ENCODE peak calls at places on chromosomes 11 and 22, in six cellular contexts. One of them, this sample, is unnamed. For H3K4me1, the result is how much of the 10 kb centered on the place peaks cover.

GRCh38 chr11:118892515-118892914 is 8.8 kb downstream of the CXCR5 start:
- DNase-seq in A549: no peak
- DNase-seq in transverse colon: peak
- DNase-seq in thoracic aorta: no peak
- DNase-seq in H9: no peak
- DNase-seq in Karpas-422: no peak
- DNase-seq in this sample: no peak

GRCh38 chr22:19706661-19707151 is 7.6 kb upstream of the SEPTIN5 start:
- DNase-seq in A549: no peak
- DNase-seq in transverse colon: no peak
- DNase-seq in thoracic aorta: no peak
- DNase-seq in H9: no peak
- DNase-seq in Karpas-422: no peak
- DNase-seq in this sample: no peak

GRCh38 chr22:28316014-28316413 is 363.6 kb downstream of the TTC28 start:
- DNase-seq in A549: no peak
- DNase-seq in transverse colon: no peak
- DNase-seq in thoracic aorta: no peak
- DNase-seq in H9: peak
- DNase-seq in Karpas-422: no peak
- DNase-seq in this sample: no peak

GRCh38 chr11:22341582-22341919 is 3.4 kb downstream of the SLC17A6 start:
- DNase-seq in A549: no peak
- DNase-seq in transverse colon: no peak
- DNase-seq in thoracic aorta: no peak
- DNase-seq in H9: peak
- DNase-seq in Karpas-422: no peak
- DNase-seq in this sample: no peak

GRCh38 chr11:31160504-31161422 is 208.8 kb downstream of the DCDC1 start:
- DNase-seq in A549: no peak
- DNase-seq in transverse colon: no peak
- DNase-seq in thoracic aorta: no peak
- DNase-seq in H9: no peak
- DNase-seq in Karpas-422: peak
- DNase-seq in this sample: no peak

GRCh38 chr11:120929664-120930154 is 94.2 kb upstream of the TBCEL start:
- DNase-seq in A549: peak
- DNase-seq in transverse colon: peak
- DNase-seq in thoracic aorta: no peak
- DNase-seq in H9: peak
- DNase-seq in Karpas-422: peak
- DNase-seq in this sample: peak

GRCh38 chr11:121687961-121688566 is 235.3 kb upstream of the SORL1-AS1 start:
- DNase-seq in A549: no peak
- DNase-seq in transverse colon: no peak
- DNase-seq in thoracic aorta: no peak
- DNase-seq in H9: peak
- DNase-seq in Karpas-422: no peak
- DNase-seq in this sample: peak

GRCh38 chr11:62573006-62573591 is 592 bp downstream of the EEF1G start:
- DNase-seq in A549: no peak
- DNase-seq in transverse colon: no peak
- DNase-seq in thoracic aorta: no peak
- DNase-seq in H9: no peak
- DNase-seq in Karpas-422: peak
- DNase-seq in this sample: no peak

GRCh38 chr11:126113515-126113957 is 50.9 kb upstream of the CDON start:
- DNase-seq in A549: peak
- DNase-seq in transverse colon: peak
- DNase-seq in thoracic aorta: peak
- DNase-seq in H9: no peak
- DNase-seq in Karpas-422: no peak
- DNase-seq in this sample: peak

GRCh38 chr22:38305481-38306448 is 11.5 kb downstream of the CSNK1E start:
- DNase-seq in A549: no peak
- DNase-seq in transverse colon: peak
- DNase-seq in thoracic aorta: no peak
- DNase-seq in H9: peak
- DNase-seq in Karpas-422: peak
- DNase-seq in this sample: no peak

GRCh38 chr11:120977470-120977869 is 46.4 kb upstream of the TBCEL start:
- DNase-seq in A549: no peak
- DNase-seq in transverse colon: no peak
- DNase-seq in thoracic aorta: no peak
- DNase-seq in H9: no peak
- DNase-seq in Karpas-422: no peak
- DNase-seq in this sample: no peak

GRCh38 chr11:17691550-17691949 is 27.8 kb upstream of the MYOD1 start:
- DNase-seq in A549: no peak
- DNase-seq in transverse colon: no peak
- DNase-seq in thoracic aorta: no peak
- DNase-seq in H9: no peak
- DNase-seq in Karpas-422: no peak
- DNase-seq in this sample: no peak
- H3K4me1 ChIP-seq in A549: under half
- H3K4me1 ChIP-seq in transverse colon: under half
- H3K4me1 ChIP-seq in thoracic aorta: under half
- H3K4me1 ChIP-seq in H9: under half
- H3K4me1 ChIP-seq in Karpas-422: under half
- H3K4me1 ChIP-seq in this sample: under half

DNA sequence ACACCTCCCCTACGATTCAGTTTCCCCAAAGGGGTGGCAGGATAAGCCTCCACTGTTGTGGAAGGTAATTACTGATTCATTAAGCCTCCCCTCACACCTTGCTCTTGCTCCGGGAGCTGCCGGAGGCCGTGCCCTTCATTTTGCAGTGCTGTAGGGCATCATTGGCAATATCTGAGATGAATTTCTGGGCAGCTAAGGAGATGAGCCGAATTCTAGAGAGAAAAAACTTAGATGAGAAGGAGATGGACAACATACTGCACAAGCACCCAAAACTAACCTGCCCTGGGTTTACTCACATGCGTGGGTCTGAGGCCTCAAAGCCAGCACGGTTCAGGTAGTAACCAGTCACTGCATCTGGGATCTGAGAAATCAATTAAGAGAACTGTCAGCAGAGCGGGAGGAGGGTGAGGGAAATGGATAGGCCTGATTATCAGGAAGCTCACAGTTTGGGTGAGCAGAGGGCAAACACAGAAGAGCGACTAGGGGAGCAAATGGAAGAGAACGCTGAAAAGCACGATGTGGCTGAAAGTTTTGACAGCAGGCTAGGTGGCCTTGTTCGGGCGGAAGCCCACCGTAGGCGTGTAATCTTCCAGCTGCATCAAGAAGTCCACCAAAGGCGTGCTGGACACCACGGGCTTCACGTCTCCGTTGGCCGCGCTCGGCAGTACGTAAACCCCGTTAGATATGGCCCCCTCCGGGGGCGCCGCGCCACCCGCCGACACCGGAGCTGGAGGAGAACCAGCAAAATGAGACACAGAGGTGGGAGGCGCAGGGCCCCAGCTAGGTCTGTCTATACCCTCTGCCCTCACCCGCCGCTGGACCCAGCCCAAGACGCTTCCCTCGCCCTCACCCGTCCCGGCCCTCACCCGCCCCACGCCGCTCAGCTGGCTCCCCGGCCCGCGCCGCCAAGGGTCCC is 666 bp downstream of the TAF10 start:
- DNase-seq in A549: no peak
- DNase-seq in transverse colon: peak
- DNase-seq in thoracic aorta: no peak
- DNase-seq in H9: peak
- DNase-seq in Karpas-422: peak
- DNase-seq in this sample: peak
- H3K4me1 ChIP-seq in A549: under half
- H3K4me1 ChIP-seq in transverse colon: half or more
- H3K4me1 ChIP-seq in thoracic aorta: under half
- H3K4me1 ChIP-seq in H9: under half
- H3K4me1 ChIP-seq in Karpas-422: under half
- H3K4me1 ChIP-seq in this sample: under half

DNA sequence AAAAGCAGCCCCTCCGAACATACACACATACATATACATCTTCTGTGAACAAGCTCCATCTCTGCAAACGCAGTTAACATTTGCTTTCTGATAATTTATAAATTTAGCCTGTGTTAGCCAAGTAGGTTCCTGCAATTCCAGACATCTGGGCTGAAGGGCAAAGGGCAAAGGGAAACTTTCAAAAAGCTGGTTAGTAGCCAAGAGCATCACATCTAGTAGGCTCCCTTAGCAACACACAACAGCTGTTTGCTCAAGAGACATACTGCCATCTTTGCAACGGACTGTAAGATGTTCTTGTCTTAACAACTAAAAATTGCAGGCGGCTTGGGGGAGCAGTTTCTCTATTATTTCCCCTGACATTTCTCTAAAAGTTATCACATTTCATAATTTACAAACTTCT is 134.9 kb downstream of the RBFOX2 start:
- DNase-seq in A549: no peak
- DNase-seq in transverse colon: no peak
- DNase-seq in thoracic aorta: no peak
- DNase-seq in H9: no peak
- DNase-seq in Karpas-422: no peak
- DNase-seq in this sample: no peak
- H3K4me1 ChIP-seq in A549: under half
- H3K4me1 ChIP-seq in transverse colon: under half
- H3K4me1 ChIP-seq in thoracic aorta: under half
- H3K4me1 ChIP-seq in H9: under half
- H3K4me1 ChIP-seq in Karpas-422: under half
- H3K4me1 ChIP-seq in this sample: under half

GRCh38 chr11:1300121-1300520 is 9.3 kb downstream of the TOLLIP start:
- DNase-seq in A549: no peak
- DNase-seq in transverse colon: no peak
- DNase-seq in thoracic aorta: no peak
- DNase-seq in H9: peak
- DNase-seq in Karpas-422: no peak
- DNase-seq in this sample: no peak
- H3K4me1 ChIP-seq in A549: under half
- H3K4me1 ChIP-seq in transverse colon: half or more
- H3K4me1 ChIP-seq in thoracic aorta: under half
- H3K4me1 ChIP-seq in H9: under half
- H3K4me1 ChIP-seq in Karpas-422: under half
- H3K4me1 ChIP-seq in this sample: under half

DNA sequence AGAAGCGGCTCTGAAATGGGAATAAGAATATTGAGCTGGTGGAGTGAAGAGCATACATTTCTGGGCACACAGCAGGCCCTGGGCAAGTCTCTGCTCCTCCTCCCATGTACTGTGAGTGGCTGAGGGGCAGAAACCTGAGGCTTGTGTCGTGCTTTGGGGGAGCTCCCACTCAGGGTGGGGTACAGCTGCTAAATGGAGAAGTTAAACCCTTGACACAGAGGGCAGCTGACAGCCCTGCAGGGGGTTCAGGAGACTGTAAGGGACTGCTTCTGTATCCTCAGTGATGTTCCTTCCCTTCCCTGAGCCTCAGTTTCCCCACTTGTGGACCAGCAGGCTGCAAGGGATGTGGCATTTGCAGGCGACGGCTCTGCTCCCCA is 15.6 kb downstream of the SYNGR1 start:
- DNase-seq in A549: no peak
- DNase-seq in transverse colon: no peak
- DNase-seq in thoracic aorta: no peak
- DNase-seq in H9: no peak
- DNase-seq in Karpas-422: peak
- DNase-seq in this sample: no peak
- H3K4me1 ChIP-seq in A549: under half
- H3K4me1 ChIP-seq in transverse colon: under half
- H3K4me1 ChIP-seq in thoracic aorta: under half
- H3K4me1 ChIP-seq in H9: under half
- H3K4me1 ChIP-seq in Karpas-422: half or more
- H3K4me1 ChIP-seq in this sample: under half

DNA sequence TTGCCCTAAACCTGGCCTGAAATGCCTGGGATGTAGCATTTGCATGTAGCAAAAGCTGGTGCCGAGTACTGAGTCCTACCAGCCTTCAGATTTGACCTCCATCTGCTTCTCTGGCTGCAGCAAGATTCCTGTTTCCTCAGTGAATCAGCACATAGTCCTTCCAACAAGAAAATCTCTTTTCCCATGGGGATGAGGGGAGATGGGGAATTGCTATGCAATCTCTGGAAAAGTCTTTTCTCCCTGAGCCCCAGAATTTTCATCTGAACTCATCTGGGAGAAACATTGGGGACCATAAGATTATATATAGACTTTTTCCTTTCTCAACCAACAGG is 32.0 kb upstream of the YWHAH start:
- DNase-seq in A549: no peak
- DNase-seq in transverse colon: no peak
- DNase-seq in thoracic aorta: no peak
- DNase-seq in H9: no peak
- DNase-seq in Karpas-422: no peak
- DNase-seq in this sample: no peak
- H3K4me1 ChIP-seq in A549: under half
- H3K4me1 ChIP-seq in transverse colon: under half
- H3K4me1 ChIP-seq in thoracic aorta: under half
- H3K4me1 ChIP-seq in H9: under half
- H3K4me1 ChIP-seq in Karpas-422: under half
- H3K4me1 ChIP-seq in this sample: under half

This sample was measured in right cardiac atrium.